ENCODE peak calls at places on chromosomes 2 and 18, in seven cellular contexts. V is NCI-H1092 treated with DMSO at 0.1 percent for 48 hours, D is AG09309, I is NCI-H510A treated with DMSO at 0.1 percent for 48 hours, O is SJSA1, C is bronchial epithelial cell, U is AG04449. Q is an unnamed sample.

GRCh38 chr2:189249171-189249570 is 69.6 kb upstream of the COL5A2 start:
- DNase-seq in V (no peak), D (no peak), I (no peak), O (no peak), C (peak), U (no peak), Q (no peak)

GRCh38 chr2:11612553-11613215 is 57.3 kb downstream of the NTSR2 start:
- DNase-seq in V (no peak), D (no peak), I (no peak), O (no peak), C (no peak), U (no peak), Q (no peak)

GRCh38 chr2:45637440-45637839 is 14.0 kb upstream of the PRKCE start:
- DNase-seq in V (no peak), D (no peak), I (no peak), O (no peak), C (peak), U (no peak), Q (no peak)

GRCh38 chr18:62485684-62486083 is 37.1 kb upstream of the ZCCHC2 start:
- DNase-seq in V (no peak), D (peak), I (no peak), O (no peak), C (peak), U (peak), Q (no peak)

GRCh38 chr2:199092419-199092818 is 365.3 kb downstream of the SATB2 start:
- DNase-seq in V (no peak), D (no peak), I (no peak), O (no peak), C (no peak), U (no peak), Q (no peak)

GRCh38 chr2:98839292-98839691 is 96.7 kb downstream of the CRACDL start:
- DNase-seq in V (no peak), D (no peak), I (no peak), O (no peak), C (peak), U (peak), Q (no peak)

GRCh38 chr18:45626330-45627203 is 11.3 kb downstream of the SLC14A2 start:
- DNase-seq in V (no peak), D (peak), I (no peak), O (peak), C (peak), U (no peak), Q (no peak)

GRCh38 chr2:819121-819520 is 131.5 kb upstream of the SNTG2 start:
- DNase-seq in V (no peak), D (no peak), I (no peak), O (no peak), C (no peak), U (no peak), Q (no peak)

GRCh38 chr2:135850811-135851668 is 14.1 kb upstream of the LCT start:
- DNase-seq in V (no peak), D (no peak), I (no peak), O (no peak), C (no peak), U (no peak), Q (no peak)

GRCh38 chr2:10400978-10401951 is 46.9 kb downstream of the ODC1 start:
- DNase-seq in V (no peak), D (no peak), I (no peak), O (no peak), C (no peak), U (no peak), Q (no peak)

GRCh38 chr2:19346983-19347618 is 11.3 kb downstream of the OSR1 start:
- DNase-seq in V (no peak), D (no peak), I (no peak), O (no peak), C (no peak), U (no peak), Q (no peak)

Q was measured in NCI-H526 treated with DMSO at 0.1 percent for 48 hours.